ENCODE peak calls at places on chromosomes 12 and 14, in seven cellular contexts. B is WTC11, D is cardiac fibroblast, A is NB4, Z is tibial nerve, W is GM13977, X is Caco-2. Q is an unnamed sample.
A peak's percentile ranks its signal among the peaks of the same experiment; 100 is the strongest.

GRCh38 chr14:20799955-20800544 is 2.6 kb downstream of the RNASE1 start:
- DNase-seq in B (no peak), D (peak; percentile 13), A (peak; percentile 70), Z (peak; percentile 31), W (no peak), X (peak; percentile 81), Q (no peak)

GRCh38 chr12:110073049-110073831 is 24.9 kb upstream of the C12orf76 start:
- DNase-seq in B (no peak), D (no peak), A (no peak), Z (peak; percentile 24), W (no peak), X (no peak), Q (no peak)

GRCh38 chr14:31842905-31843304 is 234.2 kb upstream of the ARHGAP5 start:
- DNase-seq in B (no peak), D (peak; percentile 12), A (no peak), Z (no peak), W (no peak), X (no peak), Q (no peak)

GRCh38 chr12:108386704-108387360 is 47.7 kb upstream of the CMKLR1 start:
- DNase-seq in B (no peak), D (no peak), A (no peak), Z (no peak), W (no peak), X (no peak), Q (no peak)

GRCh38 chr12:58030566-58031279 is 89.4 kb downstream of the ATP23 start:
- DNase-seq in B (no peak), D (peak; percentile 8), A (peak; percentile 23), Z (no peak), W (no peak), X (no peak), Q (no peak)

GRCh38 chr14:76977793-76978730 is 50.4 kb downstream of the IRF2BPL start:
- DNase-seq in B (no peak), D (peak; percentile 88), A (peak; percentile 94), Z (peak; percentile 29), W (peak; percentile 88), X (no peak), Q (peak; percentile 91)

GRCh38 chr12:52389313-52390207 is 4.1 kb upstream of the KRT84 start:
- DNase-seq in B (no peak), D (peak; percentile 32), A (no peak), Z (no peak), W (no peak), X (no peak), Q (no peak)

GRCh38 chr12:2562400-2562799 is 232.4 kb upstream of the FKBP4 start:
- DNase-seq in B (no peak), D (no peak), A (no peak), Z (no peak), W (no peak), X (no peak), Q (no peak)

GRCh38 chr12:92400006-92400405 is 254.4 kb upstream of the BTG1 start:
- DNase-seq in B (no peak), D (no peak), A (no peak), Z (no peak), W (no peak), X (no peak), Q (no peak)

GRCh38 chr12:19431407-19432308 is 7.6 kb upstream of the AEBP2 start:
- DNase-seq in B (no peak), D (peak; percentile 54), A (no peak), Z (no peak), W (peak; percentile 45), X (peak; percentile 55), Q (peak; percentile 25)

GRCh38 chr12:8081228-8081920 is 700 bp upstream of the NECAP1 start:
- DNase-seq in B (no peak), D (no peak), A (peak; percentile 34), Z (peak; percentile 16), W (no peak), X (no peak), Q (no peak)

GRCh38 chr12:110846615-110847566 is at the start of gene CCDC63:
- DNase-seq in B (peak; percentile 77), D (peak; percentile 56), A (peak; percentile 86), Z (peak; percentile 29), W (peak; percentile 60), X (peak; percentile 58), Q (peak; percentile 63)

GRCh38 chr14:96824283-96824682 is 27.1 kb downstream of the VRK1 start:
- DNase-seq in B (no peak), D (peak; percentile 73), A (no peak), Z (no peak), W (no peak), X (no peak), Q (no peak)

GRCh38 chr14:70622111-70622712 is 19.5 kb upstream of the TTC9 start:
- DNase-seq in B (peak; percentile 66), D (peak; percentile 31), A (peak; percentile 33), Z (no peak), W (peak; percentile 64), X (peak; percentile 68), Q (peak; percentile 66)

GRCh38 chr14:85090681-85091080 is 439.3 kb upstream of the FLRT2 start:
- DNase-seq in B (no peak), D (no peak), A (no peak), Z (no peak), W (no peak), X (no peak), Q (no peak)

GRCh38 chr12:65596514-65597010 is 227.7 kb upstream of the HMGA2 start:
- DNase-seq in B (no peak), D (peak; percentile 35), A (no peak), Z (no peak), W (no peak), X (no peak), Q (no peak)

GRCh38 chr12:65592416-65592815 is 231.9 kb upstream of the HMGA2 start:
- DNase-seq in B (no peak), D (no peak), A (no peak), Z (no peak), W (no peak), X (no peak), Q (no peak)

GRCh38 chr12:65593206-65593833 is 231.0 kb upstream of the HMGA2 start:
- DNase-seq in B (no peak), D (no peak), A (no peak), Z (no peak), W (no peak), X (no peak), Q (no peak)

GRCh38 chr12:65595016-65595560 is 229.2 kb upstream of the HMGA2 start:
- DNase-seq in B (peak; percentile 24), D (no peak), A (no peak), Z (no peak), W (no peak), X (no peak), Q (no peak)

DNA sequence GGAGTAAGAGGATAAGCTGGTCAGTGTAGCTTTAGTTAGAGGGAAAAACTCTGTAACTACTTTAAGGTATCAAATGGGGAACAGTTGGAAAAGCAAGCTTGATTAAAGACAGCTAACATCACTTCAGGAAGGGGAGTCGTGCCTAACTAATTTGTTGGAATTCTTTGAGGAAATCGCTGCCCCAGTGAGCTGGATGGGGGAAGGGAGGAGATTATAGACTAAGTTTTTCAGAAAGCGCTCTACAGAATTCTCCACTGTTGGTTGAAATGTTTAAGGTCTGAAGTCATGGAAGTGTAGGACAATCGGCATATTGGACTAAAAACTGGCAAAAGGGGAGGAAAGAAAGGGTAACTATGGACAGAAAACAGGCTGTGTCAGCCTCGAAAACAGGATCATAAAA is 229.9 kb upstream of the HMGA2 start:
- DNase-seq in B (no peak), D (no peak), A (no peak), Z (no peak), W (no peak), X (no peak), Q (no peak)
- TF ChIP-seq CTCF in B (no peak), D (no peak), A (no peak), Z (no peak), W (no peak), X (no peak), Q (no peak)

GRCh38 chr12:130011611-130012385 is 108.0 kb upstream of the TMEM132D start:
- DNase-seq in B (no peak), D (no peak), A (no peak), Z (no peak), W (no peak), X (no peak), Q (no peak)

GRCh38 chr12:130013771-130014484 is 110.1 kb upstream of the TMEM132D start:
- DNase-seq in B (peak; percentile 68), D (peak; percentile 14), A (peak; percentile 68), Z (peak; percentile 20), W (peak; percentile 77), X (no peak), Q (peak; percentile 64)

GRCh38 chr12:130016986-130017385 is 113.2 kb upstream of the TMEM132D start:
- DNase-seq in B (no peak), D (no peak), A (no peak), Z (no peak), W (no peak), X (no peak), Q (no peak)

GRCh38 chr12:130016194-130016593 is 112.4 kb upstream of the TMEM132D start:
- DNase-seq in B (no peak), D (no peak), A (no peak), Z (no peak), W (no peak), X (no peak), Q (no peak)

DNA sequence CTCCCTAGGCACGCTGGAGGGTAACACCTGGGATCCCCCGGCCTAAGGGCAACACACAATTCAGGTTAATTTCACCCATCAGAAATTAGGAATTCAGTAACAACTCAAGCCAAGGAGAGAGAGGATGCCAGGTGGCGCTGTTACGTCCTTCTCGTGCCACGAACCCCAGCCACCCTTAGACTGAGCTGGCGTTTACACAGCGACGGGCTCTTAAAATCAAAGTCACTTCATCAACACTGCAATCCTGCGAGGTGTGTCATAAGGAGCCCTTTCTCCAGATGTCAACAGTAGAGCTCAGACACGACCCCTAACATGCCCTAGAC is 110.6 kb upstream of the TMEM132D start:
- DNase-seq in B (peak; percentile 20), D (no peak), A (peak; percentile 39), Z (no peak), W (no peak), X (no peak), Q (no peak)
- TF ChIP-seq CTCF in B (no peak), D (no peak), A (peak; percentile 32), Z (no peak), W (no peak), X (no peak), Q (no peak)

DNA sequence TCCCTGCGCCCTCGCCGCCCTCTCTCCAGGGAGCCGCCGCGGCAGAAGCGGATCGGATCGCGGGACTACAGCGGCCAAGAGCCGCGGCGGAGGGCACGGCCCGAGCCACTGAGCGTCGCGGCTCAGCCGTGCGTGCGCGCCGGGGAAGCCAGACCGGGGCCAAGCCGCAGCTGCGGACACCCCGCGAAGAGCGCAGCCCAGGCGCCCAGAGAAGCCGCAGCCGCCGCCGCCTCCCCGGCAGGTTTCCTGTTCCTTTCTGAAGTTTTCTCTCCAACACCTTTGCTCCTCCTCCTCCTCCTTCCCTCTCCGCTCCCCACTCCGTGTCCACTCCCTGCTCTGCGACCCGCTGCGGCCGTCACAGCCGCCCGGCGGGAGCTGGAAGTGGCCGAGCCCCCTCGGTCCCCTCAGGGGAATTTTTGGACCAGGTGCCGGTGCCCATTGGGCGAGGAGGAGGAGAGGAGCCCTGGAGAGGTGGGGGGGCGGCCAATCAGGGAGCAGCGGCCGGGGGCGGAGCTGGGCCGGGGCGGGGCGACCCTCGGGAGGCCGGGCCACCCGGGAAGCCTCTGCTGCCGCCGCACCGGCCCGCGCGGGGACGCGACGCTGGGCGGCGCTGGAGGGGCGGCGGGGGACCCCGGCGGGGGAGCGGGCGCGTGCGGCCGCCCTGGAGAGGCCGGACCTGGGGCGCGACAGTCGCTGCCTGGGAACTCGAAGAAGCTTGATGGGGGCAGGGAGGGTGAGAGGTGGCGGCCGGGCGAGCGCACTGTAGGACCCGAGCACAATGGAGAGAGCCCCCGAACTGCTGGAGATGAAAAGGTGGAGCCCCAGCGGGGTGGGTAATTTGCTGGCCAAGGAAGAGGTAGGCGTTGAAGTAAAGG is at the start of gene ITPR2:
- DNase-seq in B (peak; percentile 93), D (peak; percentile 94), A (peak; percentile 100), Z (peak; percentile 91), W (peak; percentile 99), X (peak; percentile 98), Q (peak; percentile 99)
- TF ChIP-seq CTCF in B (no peak), D (peak; percentile 1), A (no peak), Z (peak; percentile 15), W (peak; percentile 61), X (peak; percentile 18), Q (peak; percentile 66)

GRCh38 chr12:101743724-101744472 is 4.6 kb upstream of the SYCP3 start:
- DNase-seq in B (no peak), D (no peak), A (no peak), Z (no peak), W (peak; percentile 33), X (no peak), Q (peak; percentile 28)
- TF ChIP-seq CTCF in B (no peak), D (no peak), A (no peak), Z (no peak), W (peak; percentile 27), X (no peak), Q (peak; percentile 15)